ENCODE peak calls at places on chromosome 19, in seven cellular contexts. W is CD8-positive, alpha-beta T cell; V is stomach; L is SJSA1; T is heart left ventricle; Z is Panc1; E is cardiac muscle cell. G is an unnamed sample. For H3K4me1, the result is how much of the 10 kb centered on the place peaks cover.

GRCh38 chr19:5960005-5961001 is 17.6 kb downstream of the RANBP3 start:
- DNase-seq in W (no peak), V (no peak), L (no peak), T (peak), Z (no peak), E (peak), G (peak)

GRCh38 chr19:958967-959685 is 25.0 kb upstream of the WDR18 start:
- DNase-seq in W (no peak), V (no peak), L (no peak), T (no peak), Z (no peak), E (no peak), G (no peak)

GRCh38 chr19:35088514-35088913 is 27.1 kb upstream of the FXYD3 start:
- DNase-seq in W (no peak), V (no peak), L (peak), T (no peak), Z (no peak), E (no peak), G (no peak)

GRCh38 chr19:4744451-4745170 is 21.0 kb upstream of the DPP9 start:
- DNase-seq in W (no peak), V (no peak), L (no peak), T (peak), Z (no peak), E (no peak), G (no peak)

GRCh38 chr19:18441804-18442788 is 4.2 kb upstream of the ISYNA1 start:
- DNase-seq in W (no peak), V (no peak), L (no peak), T (no peak), Z (no peak), E (no peak), G (no peak)

GRCh38 chr19:19538077-19538764 is at the start of gene CILP2:
- DNase-seq in W (peak), V (peak), L (no peak), T (no peak), Z (no peak), E (peak), G (peak)

GRCh38 chr19:51750381-51751124 is 1.1 kb downstream of the FPR1 start:
- DNase-seq in W (no peak), V (no peak), L (no peak), T (no peak), Z (no peak), E (no peak), G (no peak)

GRCh38 chr19:30228726-30229523 is 143.3 kb upstream of the ZNF536 start:
- DNase-seq in W (no peak), V (no peak), L (no peak), T (no peak), Z (no peak), E (peak), G (no peak)

GRCh38 chr19:17137417-17137816 is 61.8 kb downstream of the MYO9B start:
- DNase-seq in W (no peak), V (peak), L (no peak), T (peak), Z (no peak), E (no peak), G (no peak)

GRCh38 chr19:53989600-53990533 is 1.6 kb upstream of the CACNG6 start:
- DNase-seq in W (no peak), V (no peak), L (no peak), T (no peak), Z (peak), E (no peak), G (no peak)

GRCh38 chr19:4807188-4807587 is 15.7 kb downstream of the FEM1A start:
- DNase-seq in W (no peak), V (no peak), L (no peak), T (no peak), Z (no peak), E (no peak), G (no peak)

GRCh38 chr19:16429066-16429758 is 42.6 kb downstream of the EPS15L1 start:
- DNase-seq in W (no peak), V (peak), L (no peak), T (peak), Z (no peak), E (no peak), G (no peak)

GRCh38 chr19:18417250-18418033 is 1.8 kb upstream of the SSBP4 start:
- DNase-seq in W (no peak), V (no peak), L (peak), T (peak), Z (no peak), E (peak), G (peak)

GRCh38 chr19:19169236-19170052 is 619 bp downstream of the MEF2B start:
- DNase-seq in W (no peak), V (no peak), L (no peak), T (no peak), Z (no peak), E (no peak), G (no peak)

GRCh38 chr19:29858000-29858596 is 46.3 kb downstream of the CCNE1 start:
- DNase-seq in W (peak), V (peak), L (no peak), T (no peak), Z (no peak), E (peak), G (no peak)

GRCh38 chr19:6276447-6276846 is 3.3 kb downstream of the MLLT1 start:
- DNase-seq in W (no peak), V (no peak), L (no peak), T (no peak), Z (no peak), E (peak), G (peak)

GRCh38 chr19:29766100-29766499 is 45.7 kb upstream of the CCNE1 start:
- DNase-seq in W (no peak), V (no peak), L (no peak), T (no peak), Z (no peak), E (no peak), G (no peak)

GRCh38 chr19:590396-590745 is 690 bp downstream of the HCN2 start:
- DNase-seq in W (peak), V (no peak), L (no peak), T (no peak), Z (no peak), E (peak), G (no peak)

GRCh38 chr19:55484571-55485438 is at the start of gene NAT14:
- DNase-seq in W (peak), V (peak), L (peak), T (peak), Z (no peak), E (peak), G (peak)

GRCh38 chr19:33390908-33391630 is 17.6 kb downstream of the CEBPG start:
- DNase-seq in W (no peak), V (no peak), L (no peak), T (no peak), Z (no peak), E (no peak), G (peak)
- H3K4me1 ChIP-seq in W (under half), V (half or more), L (half or more), T (under half), Z (under half), E (under half), G (under half)

GRCh38 chr19:41864374-41864773 is 4.3 kb downstream of the RPS19 start:
- DNase-seq in W (no peak), V (no peak), L (no peak), T (no peak), Z (no peak), E (no peak), G (peak)
- H3K4me1 ChIP-seq in W (half or more), V (under half), L (under half), T (under half), Z (under half), E (under half), G (under half)

GRCh38 chr19:8333771-8334457 is 9.1 kb downstream of the KANK3 start:
- DNase-seq in W (no peak), V (no peak), L (no peak), T (no peak), Z (no peak), E (peak), G (no peak)
- H3K4me1 ChIP-seq in W (under half), V (under half), L (under half), T (under half), Z (under half), E (under half), G (under half)

DNA sequence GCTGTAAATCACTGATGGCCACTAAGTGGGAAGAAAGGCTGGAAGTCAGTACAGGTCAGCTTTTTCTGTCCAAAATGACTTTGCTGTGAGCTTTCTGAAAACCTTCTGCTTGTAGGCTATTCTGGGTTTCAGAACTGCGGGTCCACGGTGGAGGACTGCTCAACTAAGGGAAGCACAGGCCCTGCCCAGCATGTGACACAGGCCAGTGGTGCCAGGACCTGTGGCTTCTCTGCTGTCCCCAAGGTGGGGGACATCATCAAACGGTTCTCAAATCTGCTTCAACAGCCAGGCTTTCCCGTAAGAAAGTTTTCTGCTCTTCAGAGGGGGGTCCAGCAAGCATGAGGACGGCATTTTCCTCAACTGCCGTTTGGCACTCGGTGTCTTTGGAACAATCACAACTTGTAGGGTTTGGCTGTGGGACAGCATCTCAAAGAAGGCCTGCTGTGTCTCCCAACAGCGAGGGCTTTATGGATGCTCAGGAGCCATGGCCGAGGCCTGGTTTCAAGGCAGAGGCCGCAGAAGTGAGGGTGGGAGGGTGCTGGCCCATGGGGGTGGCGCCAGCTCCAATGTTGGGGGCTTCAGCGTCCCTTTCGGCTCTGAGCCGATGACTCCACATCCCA is 3.8 kb downstream of the SGTA start:
- DNase-seq in W (no peak), V (no peak), L (no peak), T (no peak), Z (no peak), E (no peak), G (no peak)
- H3K4me1 ChIP-seq in W (under half), V (under half), L (under half), T (under half), Z (under half), E (under half), G (under half)

GRCh38 chr19:39434123-39435076 is 1.3 kb downstream of the RPS16 start:
- DNase-seq in W (no peak), V (no peak), L (no peak), T (no peak), Z (no peak), E (no peak), G (no peak)
- H3K4me1 ChIP-seq in W (under half), V (under half), L (under half), T (under half), Z (half or more), E (under half), G (under half)

GRCh38 chr19:46924874-46925547 is 64.2 kb downstream of the ARHGAP35 start:
- DNase-seq in W (no peak), V (no peak), L (no peak), T (peak), Z (no peak), E (no peak), G (no peak)

GRCh38 chr19:46927106-46927505 is 66.3 kb downstream of the ARHGAP35 start:
- DNase-seq in W (no peak), V (no peak), L (no peak), T (no peak), Z (no peak), E (no peak), G (no peak)

GRCh38 chr19:46927893-46928292 is 67.1 kb downstream of the ARHGAP35 start:
- DNase-seq in W (no peak), V (no peak), L (no peak), T (no peak), Z (no peak), E (no peak), G (no peak)

GRCh38 chr19:46926201-46927071 is 65.6 kb downstream of the ARHGAP35 start:
- DNase-seq in W (no peak), V (no peak), L (no peak), T (no peak), Z (no peak), E (no peak), G (no peak)

DNA sequence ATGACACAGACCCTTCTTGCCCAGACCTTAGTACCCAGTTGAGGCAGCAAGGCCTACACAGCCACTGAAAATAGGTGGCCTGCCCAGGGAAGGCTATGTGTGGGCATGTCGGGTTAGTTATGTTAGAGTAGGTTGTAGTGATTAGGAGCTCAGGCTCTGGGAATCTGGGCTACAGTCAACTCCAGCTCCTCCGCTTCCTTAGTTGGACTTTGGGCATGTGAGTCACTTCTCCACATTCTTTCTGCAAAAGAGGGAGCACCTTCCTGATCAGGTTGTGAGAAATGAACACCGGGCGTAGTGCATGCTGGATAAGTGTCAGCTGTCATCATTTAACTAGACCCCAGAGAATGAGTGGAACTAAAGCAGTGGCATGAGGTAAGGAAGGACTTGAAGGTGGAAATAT is 64.8 kb downstream of the ARHGAP35 start:
- DNase-seq in W (no peak), V (peak), L (no peak), T (no peak), Z (no peak), E (no peak), G (no peak)
- H3K4me1 ChIP-seq in W (under half), V (under half), L (under half), T (under half), Z (under half), E (half or more), G (under half)

GRCh38 chr19:38849147-38849745 is 540 bp downstream of the HNRNPL start:
- DNase-seq in W (peak), V (peak), L (peak), T (peak), Z (peak), E (peak), G (peak)
- H3K4me1 ChIP-seq in W (half or more), V (under half), L (under half), T (under half), Z (half or more), E (under half), G (under half)